ENCODE peak calls at places on chromosomes 2 and 18, in seven cellular contexts. T is H1, S is IMR-90, W is H9, H is trophoblast cell, D is mesenchymal stem cell, Y is neuronal stem cell. N is an unnamed sample. For H3K79me1, the result is how much of the 10 kb centered on the place peaks cover.

GRCh38 chr18:23810396-23810795 is 121.1 kb downstream of the LAMA3 start:
- DNase-seq in H (no peak), D (no peak), T (no peak), Y (no peak), S (no peak), W (no peak), N (no peak)

GRCh38 chr2:134866498-134867099 is 28.2 kb downstream of the ACMSD start:
- DNase-seq in S (peak), D (peak), H (peak), W (no peak), T (no peak), Y (no peak), N (no peak)

GRCh38 chr2:134659724-134660123 is 59.1 kb downstream of the TMEM163 start:
- DNase-seq in Y (no peak), T (no peak), W (no peak), H (no peak), D (no peak), S (no peak), N (no peak)

GRCh38 chr2:15050483-15050882 is 418.0 kb downstream of the LRATD1 start:
- DNase-seq in S (peak), Y (no peak), W (no peak), T (no peak), D (no peak), H (no peak), N (no peak)

GRCh38 chr18:25284861-25285574 is 66.9 kb downstream of the ZNF521 start:
- DNase-seq in Y (no peak), T (no peak), D (peak), H (no peak), S (peak), W (no peak), N (peak)

GRCh38 chr2:233381013-233381995 is 27.0 kb downstream of the DGKD start:
- DNase-seq in D (peak), S (no peak), W (no peak), T (no peak), H (no peak), Y (no peak), N (no peak)

GRCh38 chr2:95328386-95329125 is 31.4 kb downstream of the KCNIP3 start:
- DNase-seq in H (no peak), W (no peak), D (no peak), T (no peak), Y (no peak), S (peak), N (peak)

GRCh38 chr2:134917958-134918517 is 584 bp upstream of the CCNT2 start:
- DNase-seq in D (peak), S (no peak), W (no peak), Y (peak), H (peak), T (no peak), N (no peak)

GRCh38 chr2:161031516-161031915 is 128.7 kb upstream of the TANK start:
- DNase-seq in W (no peak), D (no peak), Y (no peak), S (peak), T (no peak), H (peak), N (no peak)

GRCh38 chr2:190781604-190782198 is 98.9 kb upstream of the GLS start:
- DNase-seq in D (peak), W (no peak), T (no peak), S (peak), Y (peak), H (peak), N (peak)

GRCh38 chr2:97870396-97870843 is 125.3 kb downstream of the TMEM131 start:
- DNase-seq in Y (no peak), T (no peak), S (peak), D (peak), W (no peak), H (peak), N (peak)

GRCh38 chr2:10139536-10139935 is 17.0 kb downstream of the RRM2 start:
- DNase-seq in H (no peak), T (no peak), W (no peak), D (no peak), Y (no peak), S (no peak), N (no peak)

GRCh38 chr18:32278148-32278799 is 88.4 kb downstream of the MEP1B start:
- DNase-seq in W (no peak), S (no peak), H (no peak), D (no peak), Y (no peak), T (no peak), N (no peak)

GRCh38 chr18:32274307-32274706 is 84.5 kb downstream of the MEP1B start:
- DNase-seq in Y (no peak), T (no peak), W (no peak), D (no peak), H (no peak), S (no peak), N (no peak)

GRCh38 chr18:32276256-32276655 is 86.4 kb downstream of the MEP1B start:
- DNase-seq in S (no peak), D (no peak), H (no peak), Y (no peak), W (no peak), T (no peak), N (no peak)

GRCh38 chr18:32277492-32277988 is 87.7 kb downstream of the MEP1B start:
- DNase-seq in S (no peak), W (no peak), H (no peak), D (peak), Y (no peak), T (no peak), N (no peak)

DNA sequence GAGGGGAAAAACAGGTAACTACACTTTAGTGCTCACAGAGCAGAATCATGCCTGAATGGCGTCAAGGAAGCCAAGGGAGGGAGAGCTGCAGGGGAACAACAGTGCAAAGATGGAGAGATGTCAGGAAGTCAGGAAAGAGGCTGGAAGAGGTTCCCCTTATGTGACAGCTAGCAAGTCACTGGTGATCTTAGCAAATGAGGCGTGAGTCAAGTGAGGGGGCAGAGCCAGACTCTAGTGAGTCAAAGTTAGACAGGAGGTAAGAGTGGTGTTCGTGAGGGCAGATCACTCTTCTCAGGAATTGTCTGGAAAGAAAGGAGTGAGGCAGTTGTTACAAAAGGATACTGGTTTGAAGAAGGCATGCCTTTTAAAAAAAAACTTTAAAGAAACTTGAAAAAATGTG is 87.1 kb downstream of the MEP1B start:
- DNase-seq in W (no peak), D (no peak), T (no peak), S (no peak), Y (no peak), H (no peak), N (no peak)
- H3K23ac ChIP-seq in W (no peak), D (no peak), T (no peak), S (no peak), Y (no peak), H (no peak), N (no peak)

DNA sequence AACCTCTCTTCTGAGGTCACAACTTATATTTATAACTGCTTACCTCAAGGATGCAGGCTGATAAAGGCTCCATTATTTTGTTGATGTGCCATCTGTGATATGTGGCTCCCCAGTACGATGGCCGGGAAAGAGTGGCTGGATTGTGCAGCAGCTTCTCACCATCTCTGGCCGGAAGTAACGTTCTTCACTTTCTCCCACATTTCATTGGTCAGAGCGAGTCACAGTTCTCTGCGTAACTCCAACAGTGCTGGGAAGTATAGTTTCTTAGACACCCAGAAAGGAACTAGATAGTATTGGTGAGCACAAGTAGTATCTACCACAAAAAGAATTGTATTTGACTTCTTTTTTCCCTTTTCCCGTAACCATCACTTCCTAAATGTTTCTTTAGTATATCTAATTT is 28.7 kb downstream of the ZSWIM2 start:
- DNase-seq in Y (no peak), H (no peak), T (no peak), S (peak), D (no peak), W (no peak), N (no peak)
- H3K79me1 ChIP-seq in Y (under half), H (under half), T (under half), S (under half), D (under half), W (under half), N (under half)

GRCh38 chr2:180983468-180984388 is 3.3 kb downstream of the UBE2E3 start:
- DNase-seq in T (no peak), D (peak), H (peak), W (no peak), Y (peak), S (peak), N (peak)
- H2BK120ac ChIP-seq in T (no peak), D (no peak), H (no peak), W (no peak), Y (no peak), S (peak), N (no peak)

DNA sequence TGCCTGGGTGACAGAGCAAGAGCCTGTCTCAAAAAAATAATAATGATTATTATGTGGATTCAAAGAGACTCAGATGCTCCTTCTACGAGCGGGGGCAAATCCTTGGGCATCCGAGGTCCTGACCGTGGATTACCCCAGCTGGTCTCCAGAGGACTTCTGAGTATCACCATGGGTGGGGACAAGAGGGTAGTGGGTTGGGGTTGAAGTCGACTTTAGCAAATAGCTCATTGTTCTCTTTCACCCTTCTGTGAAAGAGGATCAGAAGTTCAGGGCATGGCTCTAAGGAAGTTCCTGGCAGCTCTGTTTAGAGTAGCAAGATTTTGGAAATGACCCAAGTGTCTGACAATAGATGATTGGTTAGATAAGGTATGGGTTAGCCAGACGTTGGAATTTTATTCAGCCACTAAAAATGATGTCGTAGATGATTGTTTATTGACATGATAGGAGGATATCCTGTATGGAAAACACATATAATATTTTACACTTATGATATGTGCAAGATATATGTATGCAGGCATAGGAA is 59.0 kb upstream of the SPRED2 start:
- DNase-seq in T (no peak), S (no peak), H (no peak), W (no peak), Y (no peak), D (no peak), N (no peak)
- H3K23ac ChIP-seq in T (no peak), S (no peak), H (no peak), W (no peak), Y (no peak), D (no peak), N (no peak)

GRCh38 chr2:145909175-145909574 is 1389.3 kb upstream of the ZEB2 start:
- DNase-seq in D (no peak), S (no peak), Y (no peak), W (no peak), H (no peak), T (no peak), N (no peak)
- H3K79me1 ChIP-seq in D (under half), S (under half), Y (under half), W (under half), H (under half), T (under half), N (under half)

GRCh38 chr18:7730682-7731081 is 163.6 kb downstream of the PTPRM start:
- DNase-seq in H (no peak), T (no peak), W (no peak), Y (no peak), D (no peak), S (no peak), N (peak)

GRCh38 chr18:7727381-7728076 is 160.4 kb downstream of the PTPRM start:
- DNase-seq in S (no peak), T (no peak), D (no peak), W (no peak), H (no peak), Y (no peak), N (no peak)

GRCh38 chr18:7729858-7730257 is 162.7 kb downstream of the PTPRM start:
- DNase-seq in H (no peak), T (no peak), W (no peak), S (no peak), Y (no peak), D (no peak), N (no peak)

GRCh38 chr18:7726522-7726921 is 159.4 kb downstream of the PTPRM start:
- DNase-seq in D (no peak), Y (no peak), S (no peak), H (no peak), W (no peak), T (no peak), N (no peak)

GRCh38 chr18:7728297-7728696 is 161.2 kb downstream of the PTPRM start:
- DNase-seq in H (peak), W (peak), S (no peak), T (peak), Y (no peak), D (no peak), N (peak)
- H2BK120ac ChIP-seq in H (no peak), W (no peak), S (peak), T (peak), Y (no peak), D (no peak), N (no peak)

N was measured in mesendoderm.